ENCODE peak calls at places on chromosomes 11 and 22, in nine cellular contexts. One of them, this sample, is unnamed.

GRCh38 chr11:65077466-65077865 is 6.4 kb downstream of the CDCA5 start:
- DNase-seq in heart left ventricle: no peak
- DNase-seq in type B pancreatic cell: no peak
- DNase-seq in fibroblast of the aortic adventitia: no peak
- DNase-seq in astrocyte: no peak
- DNase-seq in heart right ventricle: no peak
- DNase-seq in choroid plexus epithelial cell: peak
- DNase-seq in CD8-positive, alpha-beta T cell: no peak
- DNase-seq in left ventricle myocardium inferior: no peak
- DNase-seq in this sample: no peak

GRCh38 chr11:86151188-86152005 is 82.5 kb upstream of the PICALM start:
- DNase-seq in heart left ventricle: peak
- DNase-seq in type B pancreatic cell: no peak
- DNase-seq in fibroblast of the aortic adventitia: peak
- DNase-seq in astrocyte: peak
- DNase-seq in heart right ventricle: no peak
- DNase-seq in choroid plexus epithelial cell: peak
- DNase-seq in CD8-positive, alpha-beta T cell: no peak
- DNase-seq in left ventricle myocardium inferior: peak
- DNase-seq in this sample: no peak

GRCh38 chr11:125357551-125357950 is 138.5 kb downstream of the FEZ1 start:
- DNase-seq in heart left ventricle: no peak
- DNase-seq in type B pancreatic cell: no peak
- DNase-seq in fibroblast of the aortic adventitia: no peak
- DNase-seq in astrocyte: peak
- DNase-seq in heart right ventricle: no peak
- DNase-seq in choroid plexus epithelial cell: no peak
- DNase-seq in CD8-positive, alpha-beta T cell: no peak
- DNase-seq in left ventricle myocardium inferior: no peak
- DNase-seq in this sample: no peak

GRCh38 chr22:49521787-49522224 is 305.9 kb downstream of the BRD1 start:
- DNase-seq in heart left ventricle: no peak
- DNase-seq in type B pancreatic cell: no peak
- DNase-seq in fibroblast of the aortic adventitia: no peak
- DNase-seq in astrocyte: no peak
- DNase-seq in heart right ventricle: no peak
- DNase-seq in choroid plexus epithelial cell: no peak
- DNase-seq in CD8-positive, alpha-beta T cell: no peak
- DNase-seq in left ventricle myocardium inferior: no peak
- DNase-seq in this sample: no peak

GRCh38 chr11:57432017-57432590 is 5.2 kb upstream of the SLC43A3 start:
- DNase-seq in heart left ventricle: no peak
- DNase-seq in type B pancreatic cell: no peak
- DNase-seq in fibroblast of the aortic adventitia: no peak
- DNase-seq in astrocyte: no peak
- DNase-seq in heart right ventricle: no peak
- DNase-seq in choroid plexus epithelial cell: no peak
- DNase-seq in CD8-positive, alpha-beta T cell: no peak
- DNase-seq in left ventricle myocardium inferior: no peak
- DNase-seq in this sample: no peak

GRCh38 chr22:38262051-38262795 is 10.6 kb downstream of the TMEM184B start:
- DNase-seq in heart left ventricle: peak
- DNase-seq in type B pancreatic cell: no peak
- DNase-seq in fibroblast of the aortic adventitia: no peak
- DNase-seq in astrocyte: no peak
- DNase-seq in heart right ventricle: no peak
- DNase-seq in choroid plexus epithelial cell: peak
- DNase-seq in CD8-positive, alpha-beta T cell: peak
- DNase-seq in left ventricle myocardium inferior: peak
- DNase-seq in this sample: peak

GRCh38 chr11:64396079-64396591 is 37.2 kb downstream of the RPS6KA4 start:
- DNase-seq in heart left ventricle: no peak
- DNase-seq in type B pancreatic cell: no peak
- DNase-seq in fibroblast of the aortic adventitia: no peak
- DNase-seq in astrocyte: no peak
- DNase-seq in heart right ventricle: no peak
- DNase-seq in choroid plexus epithelial cell: peak
- DNase-seq in CD8-positive, alpha-beta T cell: no peak
- DNase-seq in left ventricle myocardium inferior: no peak
- DNase-seq in this sample: no peak

GRCh38 chr11:19218216-19218615 is 16.4 kb upstream of the CSRP3 start:
- DNase-seq in heart left ventricle: no peak
- DNase-seq in type B pancreatic cell: no peak
- DNase-seq in fibroblast of the aortic adventitia: no peak
- DNase-seq in astrocyte: no peak
- DNase-seq in heart right ventricle: no peak
- DNase-seq in choroid plexus epithelial cell: no peak
- DNase-seq in CD8-positive, alpha-beta T cell: no peak
- DNase-seq in left ventricle myocardium inferior: no peak
- DNase-seq in this sample: no peak

GRCh38 chr11:33317662-33318061 is 60.5 kb downstream of the HIPK3 start:
- DNase-seq in heart left ventricle: no peak
- DNase-seq in type B pancreatic cell: no peak
- DNase-seq in fibroblast of the aortic adventitia: no peak
- DNase-seq in astrocyte: peak
- DNase-seq in heart right ventricle: no peak
- DNase-seq in choroid plexus epithelial cell: no peak
- DNase-seq in CD8-positive, alpha-beta T cell: no peak
- DNase-seq in left ventricle myocardium inferior: no peak
- DNase-seq in this sample: no peak

DNA sequence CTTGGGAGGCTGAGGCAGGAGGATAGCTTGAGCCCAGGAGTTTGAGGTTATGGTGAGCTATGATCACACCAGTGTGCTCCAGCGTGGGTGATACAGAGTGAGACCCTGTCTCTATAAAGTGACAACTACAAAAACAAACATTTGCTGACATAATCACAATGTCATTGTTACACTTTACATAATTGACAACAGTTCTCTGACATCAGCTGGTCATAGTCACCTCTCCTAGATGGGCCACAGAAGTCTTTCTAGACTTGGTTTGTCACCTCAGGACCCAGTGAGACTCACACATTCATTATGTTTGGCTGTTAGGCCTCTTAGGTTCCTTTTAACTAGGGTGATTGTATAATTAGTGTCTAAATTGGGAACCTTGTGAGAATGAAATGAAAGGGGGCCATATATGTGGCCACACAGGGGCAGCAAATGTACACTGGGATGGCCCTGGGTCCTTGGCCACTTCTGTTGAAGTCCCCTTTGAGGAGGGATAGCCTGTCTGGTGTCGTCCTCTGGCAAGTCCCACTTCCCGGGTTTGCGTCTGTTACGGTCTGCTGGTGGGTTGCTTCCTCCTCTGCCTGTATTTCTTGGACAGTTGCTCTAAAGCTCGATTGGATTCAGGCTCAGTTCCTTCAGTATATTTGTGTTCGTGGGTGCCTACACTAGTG is 5.8 kb upstream of the PPIL2 start:
- DNase-seq in heart left ventricle: no peak
- DNase-seq in type B pancreatic cell: no peak
- DNase-seq in fibroblast of the aortic adventitia: no peak
- DNase-seq in astrocyte: no peak
- DNase-seq in heart right ventricle: no peak
- DNase-seq in choroid plexus epithelial cell: no peak
- DNase-seq in CD8-positive, alpha-beta T cell: no peak
- DNase-seq in left ventricle myocardium inferior: no peak
- DNase-seq in this sample: no peak
- TF ChIP-seq CTCF in heart left ventricle: no peak
- TF ChIP-seq CTCF in type B pancreatic cell: no peak
- TF ChIP-seq CTCF in fibroblast of the aortic adventitia: no peak
- TF ChIP-seq CTCF in astrocyte: no peak
- TF ChIP-seq CTCF in heart right ventricle: no peak
- TF ChIP-seq CTCF in choroid plexus epithelial cell: no peak
- TF ChIP-seq CTCF in CD8-positive, alpha-beta T cell: no peak
- TF ChIP-seq CTCF in left ventricle myocardium inferior: no peak
- TF ChIP-seq CTCF in this sample: no peak

DNA sequence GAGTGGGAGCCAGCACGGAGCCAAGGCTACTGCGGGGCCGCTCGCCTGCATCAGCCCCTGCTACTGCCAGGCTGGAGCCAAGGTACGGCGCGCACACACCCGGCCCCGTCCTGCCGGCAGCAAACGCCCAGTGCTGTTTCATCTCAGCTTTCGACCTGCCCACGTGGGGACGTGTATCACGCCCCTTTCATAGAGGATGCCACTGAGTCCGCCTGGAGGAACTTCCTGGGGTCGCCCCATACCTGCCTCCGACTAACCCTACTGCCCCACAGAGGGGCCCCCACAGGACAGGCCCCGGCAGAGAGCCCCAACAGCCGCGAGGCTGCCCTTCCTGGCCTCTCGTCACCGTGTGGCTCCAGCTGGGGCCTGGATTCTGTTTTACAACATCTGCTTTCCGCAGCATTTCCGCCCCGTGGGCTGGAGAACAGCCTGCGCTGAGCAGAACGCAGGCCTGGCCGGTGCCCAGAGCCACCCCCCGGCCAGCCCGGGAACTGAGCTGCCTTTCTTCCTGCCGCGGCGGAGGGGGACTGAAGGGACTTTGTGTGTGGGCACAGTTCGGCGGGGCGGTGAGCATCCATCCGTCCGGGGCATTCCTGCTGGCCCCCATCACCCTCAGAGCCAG is 22.9 kb upstream of the ARHGAP8 start:
- DNase-seq in heart left ventricle: peak
- DNase-seq in type B pancreatic cell: peak
- DNase-seq in fibroblast of the aortic adventitia: peak
- DNase-seq in astrocyte: peak
- DNase-seq in heart right ventricle: peak
- DNase-seq in choroid plexus epithelial cell: peak
- DNase-seq in CD8-positive, alpha-beta T cell: no peak
- DNase-seq in left ventricle myocardium inferior: peak
- DNase-seq in this sample: no peak
- TF ChIP-seq CTCF in heart left ventricle: no peak
- TF ChIP-seq CTCF in type B pancreatic cell: peak
- TF ChIP-seq CTCF in fibroblast of the aortic adventitia: peak
- TF ChIP-seq CTCF in astrocyte: no peak
- TF ChIP-seq CTCF in heart right ventricle: peak
- TF ChIP-seq CTCF in choroid plexus epithelial cell: peak
- TF ChIP-seq CTCF in CD8-positive, alpha-beta T cell: no peak
- TF ChIP-seq CTCF in left ventricle myocardium inferior: peak
- TF ChIP-seq CTCF in this sample: no peak

DNA sequence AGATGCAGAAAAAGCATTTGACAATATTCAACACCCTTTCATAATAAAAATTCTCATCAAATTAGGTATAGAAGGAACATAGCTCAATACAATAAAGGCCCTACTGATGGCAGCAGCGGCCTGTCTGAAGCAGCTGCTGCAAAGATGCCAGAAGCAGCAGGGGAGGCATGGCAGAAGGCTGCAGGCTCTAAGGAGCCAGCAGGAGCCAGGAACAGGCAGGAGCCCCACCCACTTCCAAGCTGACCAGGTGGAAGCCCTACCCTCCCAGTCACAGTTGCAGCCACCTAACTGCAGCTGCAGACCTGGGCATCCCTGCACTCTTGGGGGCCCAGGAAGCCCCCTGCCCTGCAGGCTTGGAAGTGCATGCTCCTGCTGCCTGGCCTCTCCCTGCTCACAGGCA is 18.2 kb upstream of the OR6A2 start:
- DNase-seq in heart left ventricle: no peak
- DNase-seq in type B pancreatic cell: no peak
- DNase-seq in fibroblast of the aortic adventitia: peak
- DNase-seq in astrocyte: no peak
- DNase-seq in heart right ventricle: no peak
- DNase-seq in choroid plexus epithelial cell: peak
- DNase-seq in CD8-positive, alpha-beta T cell: no peak
- DNase-seq in left ventricle myocardium inferior: no peak
- DNase-seq in this sample: no peak
- TF ChIP-seq CTCF in heart left ventricle: no peak
- TF ChIP-seq CTCF in type B pancreatic cell: no peak
- TF ChIP-seq CTCF in fibroblast of the aortic adventitia: no peak
- TF ChIP-seq CTCF in astrocyte: no peak
- TF ChIP-seq CTCF in heart right ventricle: no peak
- TF ChIP-seq CTCF in choroid plexus epithelial cell: peak
- TF ChIP-seq CTCF in CD8-positive, alpha-beta T cell: no peak
- TF ChIP-seq CTCF in left ventricle myocardium inferior: no peak
- TF ChIP-seq CTCF in this sample: no peak

GRCh38 chr22:40634119-40634903 is 2.2 kb downstream of the MRTFA start:
- DNase-seq in heart left ventricle: no peak
- DNase-seq in type B pancreatic cell: no peak
- DNase-seq in fibroblast of the aortic adventitia: peak
- DNase-seq in astrocyte: no peak
- DNase-seq in heart right ventricle: no peak
- DNase-seq in choroid plexus epithelial cell: no peak
- DNase-seq in CD8-positive, alpha-beta T cell: no peak
- DNase-seq in left ventricle myocardium inferior: no peak
- DNase-seq in this sample: no peak

GRCh38 chr22:40631925-40632324 is 4.6 kb downstream of the MRTFA start:
- DNase-seq in heart left ventricle: no peak
- DNase-seq in type B pancreatic cell: no peak
- DNase-seq in fibroblast of the aortic adventitia: no peak
- DNase-seq in astrocyte: no peak
- DNase-seq in heart right ventricle: no peak
- DNase-seq in choroid plexus epithelial cell: no peak
- DNase-seq in CD8-positive, alpha-beta T cell: no peak
- DNase-seq in left ventricle myocardium inferior: no peak
- DNase-seq in this sample: no peak

GRCh38 chr22:40635008-40635939 is 1.2 kb downstream of the MRTFA start:
- DNase-seq in heart left ventricle: peak
- DNase-seq in type B pancreatic cell: no peak
- DNase-seq in fibroblast of the aortic adventitia: peak
- DNase-seq in astrocyte: no peak
- DNase-seq in heart right ventricle: no peak
- DNase-seq in choroid plexus epithelial cell: peak
- DNase-seq in CD8-positive, alpha-beta T cell: no peak
- DNase-seq in left ventricle myocardium inferior: peak
- DNase-seq in this sample: no peak

GRCh38 chr22:40635940-40636379 is 559 bp downstream of the MRTFA start:
- DNase-seq in heart left ventricle: no peak
- DNase-seq in type B pancreatic cell: no peak
- DNase-seq in fibroblast of the aortic adventitia: peak
- DNase-seq in astrocyte: no peak
- DNase-seq in heart right ventricle: no peak
- DNase-seq in choroid plexus epithelial cell: no peak
- DNase-seq in CD8-positive, alpha-beta T cell: no peak
- DNase-seq in left ventricle myocardium inferior: no peak
- DNase-seq in this sample: no peak

DNA sequence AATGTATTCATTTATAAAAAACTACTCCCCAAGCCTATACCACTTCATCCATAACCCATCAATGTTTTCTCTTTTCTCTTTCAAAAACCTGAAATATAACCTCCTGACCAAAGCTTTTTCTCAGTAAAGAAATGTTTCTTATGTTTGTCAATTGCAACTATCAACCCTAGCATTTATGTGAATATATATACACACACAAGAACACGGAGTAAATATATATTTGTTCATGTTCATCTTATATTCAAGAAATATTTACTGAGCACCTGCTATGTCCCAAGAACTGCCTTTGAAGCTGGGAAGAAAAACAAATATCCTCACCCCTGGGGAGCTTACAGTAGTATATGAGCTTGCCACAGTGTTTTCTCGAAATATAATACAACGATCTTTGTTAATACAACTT is 3.5 kb downstream of the MRTFA start:
- DNase-seq in heart left ventricle: no peak
- DNase-seq in type B pancreatic cell: no peak
- DNase-seq in fibroblast of the aortic adventitia: no peak
- DNase-seq in astrocyte: no peak
- DNase-seq in heart right ventricle: no peak
- DNase-seq in choroid plexus epithelial cell: no peak
- DNase-seq in CD8-positive, alpha-beta T cell: no peak
- DNase-seq in left ventricle myocardium inferior: no peak
- DNase-seq in this sample: no peak
- TF ChIP-seq CTCF in heart left ventricle: no peak
- TF ChIP-seq CTCF in type B pancreatic cell: no peak
- TF ChIP-seq CTCF in fibroblast of the aortic adventitia: no peak
- TF ChIP-seq CTCF in astrocyte: no peak
- TF ChIP-seq CTCF in heart right ventricle: no peak
- TF ChIP-seq CTCF in choroid plexus epithelial cell: no peak
- TF ChIP-seq CTCF in CD8-positive, alpha-beta T cell: no peak
- TF ChIP-seq CTCF in left ventricle myocardium inferior: no peak
- TF ChIP-seq CTCF in this sample: no peak

This sample was measured in activated B cell treated with CpG ODN at 0.5 μM for 24 hours.